ENCODE peak calls at places on chromosome 13, in seven cellular contexts. K, N, X, Z, M, B and U are unnamed samples.

GRCh38 chr13:93951153-93951552 is 528.3 kb downstream of the DCT start:
- DNase-seq in Z (no peak), K (no peak), X (peak), M (no peak), N (no peak), B (no peak), U (no peak)

GRCh38 chr13:88979465-88980180 is 1308.5 kb downstream of the SLITRK5 start:
- DNase-seq in Z (no peak), X (no peak), B (no peak), M (peak), N (no peak), K (no peak), U (peak)

GRCh38 chr13:51811920-51812328 is 8.0 kb upstream of the DHRS12 start:
- DNase-seq in M (peak), B (no peak), X (no peak), Z (no peak), N (no peak), K (no peak), U (no peak)

GRCh38 chr13:41709511-41709910 is 251.4 kb downstream of the VWA8 start:
- DNase-seq in K (no peak), M (no peak), X (peak), Z (peak), N (no peak), B (no peak), U (no peak)

GRCh38 chr13:24339937-24340607 is 30.7 kb downstream of the C1QTNF9 start:
- DNase-seq in K (no peak), B (no peak), X (no peak), Z (no peak), N (no peak), M (no peak), U (no peak)

GRCh38 chr13:44573790-44574465 is 2.2 kb downstream of the TSC22D1 start:
- DNase-seq in K (peak), M (no peak), Z (peak), B (no peak), X (peak), N (no peak), U (peak)

GRCh38 chr13:78298657-78299056 is 304.7 kb downstream of the POU4F1 start:
- DNase-seq in K (no peak), N (no peak), X (peak), M (no peak), Z (peak), B (no peak), U (no peak)

GRCh38 chr13:62122434-62122833 is 706.8 kb upstream of the PCDH20 start:
- DNase-seq in B (no peak), M (no peak), K (no peak), X (no peak), N (no peak), Z (no peak), U (no peak)

GRCh38 chr13:104140557-104140956 is 1074.3 kb upstream of the SLC10A2 start:
- DNase-seq in B (no peak), Z (no peak), N (no peak), K (no peak), X (no peak), M (no peak), U (no peak)

GRCh38 chr13:106548064-106548696 is 12.7 kb upstream of the EFNB2 start:
- DNase-seq in Z (peak), X (peak), N (no peak), B (no peak), M (no peak), K (no peak), U (peak)

GRCh38 chr13:30526612-30527217 is 61.0 kb upstream of the HMGB1 start:
- DNase-seq in X (peak), Z (peak), K (no peak), B (no peak), N (no peak), M (no peak), U (peak)

GRCh38 chr13:79393564-79394249 is 12.3 kb downstream of the RBM26 start:
- DNase-seq in Z (no peak), N (peak), X (no peak), B (no peak), K (no peak), M (no peak), U (no peak)

GRCh38 chr13:100707818-100708740 is 33.5 kb upstream of the TMTC4 start:
- DNase-seq in N (no peak), M (no peak), K (no peak), X (peak), Z (no peak), B (no peak), U (peak)

GRCh38 chr13:27920677-27921420 is 1.0 kb downstream of the PDX1 start:
- DNase-seq in Z (peak), N (no peak), K (no peak), B (no peak), X (peak), M (no peak), U (peak)

GRCh38 chr13:113528101-113528797 is 37.7 kb upstream of the DCUN1D2 start:
- DNase-seq in Z (no peak), N (no peak), K (no peak), X (no peak), M (no peak), B (no peak), U (no peak)

GRCh38 chr13:44303681-44304432 is 69.8 kb upstream of the SERP2 start:
- DNase-seq in M (peak), X (peak), K (no peak), B (no peak), Z (no peak), N (no peak), U (no peak)

GRCh38 chr13:112783135-112783945 is 93.5 kb downstream of the ATP11A start:
- DNase-seq in B (no peak), M (no peak), X (peak), Z (peak), K (no peak), N (no peak), U (peak)

GRCh38 chr13:49454388-49455015 is 10.4 kb downstream of the SETDB2 start:
- DNase-seq in B (no peak), K (no peak), M (no peak), X (peak), Z (peak), N (no peak), U (peak)

GRCh38 chr13:93862259-93862658 is 617.2 kb downstream of the DCT start:
- DNase-seq in N (no peak), K (no peak), B (peak), X (peak), M (no peak), Z (peak), U (peak)

GRCh38 chr13:75139291-75139690 is 342.7 kb downstream of the TBC1D4 start:
- DNase-seq in N (no peak), M (no peak), K (no peak), X (no peak), Z (peak), B (no peak), U (peak)

GRCh38 chr13:39148513-39148961 is 110.3 kb downstream of the NHLRC3 start:
- DNase-seq in K (no peak), M (no peak), X (peak), N (peak), Z (peak), B (no peak), U (peak)

GRCh38 chr13:80244574-80244973 is 96.4 kb downstream of the SPRY2 start:
- DNase-seq in B (no peak), X (no peak), M (no peak), Z (no peak), K (no peak), N (no peak), U (no peak)

GRCh38 chr13:43953370-43953769 is 73.7 kb downstream of the LACC1 start:
- DNase-seq in Z (no peak), K (no peak), X (no peak), N (no peak), B (no peak), M (no peak), U (no peak)

GRCh38 chr13:36850790-36851438 is 31.9 kb downstream of the RFXAP start:
- DNase-seq in M (no peak), B (no peak), Z (peak), X (peak), N (peak), K (no peak), U (peak)

GRCh38 chr13:112059457-112060317 is 7.3 kb upstream of the SOX1 start:
- DNase-seq in X (no peak), N (no peak), Z (no peak), B (no peak), K (no peak), M (no peak), U (no peak)

GRCh38 chr13:76852991-76853390 is 33.2 kb downstream of the KCTD12 start:
- DNase-seq in Z (peak), B (no peak), M (no peak), X (peak), K (no peak), N (no peak), U (peak)

GRCh38 chr13:34172048-34172447 is 354.1 kb downstream of the RFC3 start:
- DNase-seq in N (no peak), K (no peak), M (no peak), X (peak), B (no peak), Z (peak), U (no peak)

GRCh38 chr13:46632171-46632570 is 79.2 kb downstream of the LRCH1 start:
- DNase-seq in N (no peak), K (no peak), B (no peak), X (no peak), Z (peak), M (no peak), U (no peak)

GRCh38 chr13:35796627-35797026 is 320.1 kb upstream of the MAB21L1 start:
- DNase-seq in B (no peak), N (no peak), X (no peak), M (no peak), Z (no peak), K (no peak), U (peak)

GRCh38 chr13:75836441-75836840 is 200.3 kb downstream of the LMO7 start:
- DNase-seq in K (no peak), M (no peak), X (no peak), B (no peak), Z (no peak), N (no peak), U (no peak)

GRCh38 chr13:73303858-73304257 is 245.1 kb downstream of the KLF5 start:
- DNase-seq in K (no peak), Z (peak), N (no peak), X (peak), M (no peak), B (no peak), U (no peak)

GRCh38 chr13:110195547-110196485 is 111.1 kb downstream of the COL4A1 start:
- DNase-seq in Z (no peak), N (no peak), B (no peak), X (no peak), M (no peak), K (no peak), U (no peak)

GRCh38 chr13:62130016-62130970 is 714.6 kb upstream of the PCDH20 start:
- DNase-seq in M (no peak), Z (no peak), K (no peak), B (no peak), N (no peak), X (no peak), U (no peak)

GRCh38 chr13:31129419-31129818 is 32.3 kb downstream of the HSPH1 start:
- DNase-seq in M (no peak), K (no peak), Z (no peak), N (no peak), X (no peak), B (no peak), U (no peak)

GRCh38 chr13:42066542-42066941 is 18.1 kb downstream of the DGKH start:
- DNase-seq in X (peak), B (no peak), Z (peak), K (no peak), M (no peak), N (no peak), U (peak)

GRCh38 chr13:114071441-114071840 is 61.0 kb downstream of the RASA3 start:
- DNase-seq in K (no peak), Z (no peak), M (peak), X (no peak), N (no peak), B (no peak), U (no peak)

GRCh38 chr13:30880756-30881155 is 25.3 kb upstream of the MEDAG start:
- DNase-seq in M (peak), X (peak), N (no peak), Z (peak), K (no peak), B (no peak), U (peak)

GRCh38 chr13:50914301-50914700 is 4.7 kb downstream of the RNASEH2B start:
- DNase-seq in Z (no peak), N (no peak), X (peak), B (no peak), M (no peak), K (no peak), U (peak)

GRCh38 chr13:41452462-41452861 is 4.9 kb upstream of the RGCC start:
- DNase-seq in M (no peak), K (no peak), N (no peak), X (no peak), Z (no peak), B (no peak), U (no peak)